ENCODE peak calls at places on chromosomes 16 and 17, in four cellular contexts. One of them, this sample, is unnamed.

GRCh38 chr17:75364078-75364477 is 41.4 kb downstream of the GRB2 start:
- DNase-seq in fibroblast of the conjunctiva: no peak
- DNase-seq in activated T-helper 9 cell treated with anti-CD3 and anti-CD28 coated beads, Interleukin-2, amount 50 U/mL, for 16 hours: no peak
- DNase-seq in ELR: peak; percentile 92
- DNase-seq in this sample: no peak

GRCh38 chr16:67244387-67245188 is 2.7 kb downstream of the FHOD1 start:
- DNase-seq in fibroblast of the conjunctiva: peak; percentile 74
- DNase-seq in ELR: peak; percentile 100
- DNase-seq in activated T-helper 9 cell treated with anti-CD3 and anti-CD28 coated beads, Interleukin-2, amount 50 U/mL, for 16 hours: peak; percentile 71
- DNase-seq in this sample: no peak

GRCh38 chr17:3647769-3648540 is 11.4 kb downstream of the CTNS start:
- DNase-seq in activated T-helper 9 cell treated with anti-CD3 and anti-CD28 coated beads, Interleukin-2, amount 50 U/mL, for 16 hours: no peak
- DNase-seq in fibroblast of the conjunctiva: peak; percentile 43
- DNase-seq in ELR: peak; percentile 70
- DNase-seq in this sample: peak; percentile 73

GRCh38 chr16:57637020-57637419 is 8.6 kb downstream of the ADGRG1 start:
- DNase-seq in ELR: no peak
- DNase-seq in fibroblast of the conjunctiva: no peak
- DNase-seq in activated T-helper 9 cell treated with anti-CD3 and anti-CD28 coated beads, Interleukin-2, amount 50 U/mL, for 16 hours: no peak
- DNase-seq in this sample: no peak

GRCh38 chr17:47192549-47192948 is 3.5 kb upstream of the CDC27 start:
- DNase-seq in activated T-helper 9 cell treated with anti-CD3 and anti-CD28 coated beads, Interleukin-2, amount 50 U/mL, for 16 hours: no peak
- DNase-seq in ELR: no peak
- DNase-seq in fibroblast of the conjunctiva: no peak
- DNase-seq in this sample: no peak

GRCh38 chr17:44522883-44523671 is 19.9 kb upstream of the GPATCH8 start:
- DNase-seq in ELR: peak; percentile 75
- DNase-seq in activated T-helper 9 cell treated with anti-CD3 and anti-CD28 coated beads, Interleukin-2, amount 50 U/mL, for 16 hours: peak; percentile 9
- DNase-seq in fibroblast of the conjunctiva: no peak
- DNase-seq in this sample: peak; percentile 77

GRCh38 chr16:56019274-56019673 is 144.1 kb upstream of the CES5A start:
- DNase-seq in activated T-helper 9 cell treated with anti-CD3 and anti-CD28 coated beads, Interleukin-2, amount 50 U/mL, for 16 hours: no peak
- DNase-seq in ELR: no peak
- DNase-seq in fibroblast of the conjunctiva: no peak
- DNase-seq in this sample: no peak

GRCh38 chr17:79680381-79680780 is 50.4 kb upstream of the ENPP7 start:
- DNase-seq in ELR: no peak
- DNase-seq in activated T-helper 9 cell treated with anti-CD3 and anti-CD28 coated beads, Interleukin-2, amount 50 U/mL, for 16 hours: no peak
- DNase-seq in fibroblast of the conjunctiva: no peak
- DNase-seq in this sample: no peak

GRCh38 chr17:77795685-77796084 is 162.8 kb upstream of the TNRC6C start:
- DNase-seq in fibroblast of the conjunctiva: no peak
- DNase-seq in activated T-helper 9 cell treated with anti-CD3 and anti-CD28 coated beads, Interleukin-2, amount 50 U/mL, for 16 hours: no peak
- DNase-seq in ELR: no peak
- DNase-seq in this sample: no peak

GRCh38 chr16:31695667-31696066 is 168.0 kb downstream of the AHSP start:
- DNase-seq in ELR: no peak
- DNase-seq in activated T-helper 9 cell treated with anti-CD3 and anti-CD28 coated beads, Interleukin-2, amount 50 U/mL, for 16 hours: no peak
- DNase-seq in fibroblast of the conjunctiva: no peak
- DNase-seq in this sample: no peak

GRCh38 chr17:228223-228615 is 46.8 kb upstream of the DOC2B start:
- DNase-seq in fibroblast of the conjunctiva: no peak
- DNase-seq in activated T-helper 9 cell treated with anti-CD3 and anti-CD28 coated beads, Interleukin-2, amount 50 U/mL, for 16 hours: no peak
- DNase-seq in ELR: no peak
- DNase-seq in this sample: no peak

GRCh38 chr16:66382171-66382965 is 15.9 kb downstream of the CDH5 start:
- DNase-seq in activated T-helper 9 cell treated with anti-CD3 and anti-CD28 coated beads, Interleukin-2, amount 50 U/mL, for 16 hours: no peak
- DNase-seq in fibroblast of the conjunctiva: no peak
- DNase-seq in ELR: peak; percentile 99
- DNase-seq in this sample: peak; percentile 49

GRCh38 chr17:79269620-79270019 is 195.0 kb downstream of the ENGASE start:
- DNase-seq in fibroblast of the conjunctiva: no peak
- DNase-seq in activated T-helper 9 cell treated with anti-CD3 and anti-CD28 coated beads, Interleukin-2, amount 50 U/mL, for 16 hours: no peak
- DNase-seq in ELR: no peak
- DNase-seq in this sample: no peak

GRCh38 chr16:50469744-50470301 is 78.4 kb upstream of the NKD1 start:
- DNase-seq in ELR: no peak
- DNase-seq in activated T-helper 9 cell treated with anti-CD3 and anti-CD28 coated beads, Interleukin-2, amount 50 U/mL, for 16 hours: no peak
- DNase-seq in fibroblast of the conjunctiva: no peak
- DNase-seq in this sample: no peak

GRCh38 chr17:1787301-1787902 is 25.5 kb downstream of the SERPINF1 start:
- DNase-seq in activated T-helper 9 cell treated with anti-CD3 and anti-CD28 coated beads, Interleukin-2, amount 50 U/mL, for 16 hours: no peak
- DNase-seq in ELR: peak; percentile 97
- DNase-seq in fibroblast of the conjunctiva: peak; percentile 80
- DNase-seq in this sample: no peak

GRCh38 chr17:60134396-60135159 is 15.2 kb upstream of the CA4 start:
- DNase-seq in fibroblast of the conjunctiva: no peak
- DNase-seq in activated T-helper 9 cell treated with anti-CD3 and anti-CD28 coated beads, Interleukin-2, amount 50 U/mL, for 16 hours: no peak
- DNase-seq in ELR: peak; percentile 65
- DNase-seq in this sample: peak; percentile 1

GRCh38 chr17:5241861-5242671 is 7.4 kb upstream of the SCIMP start:
- DNase-seq in activated T-helper 9 cell treated with anti-CD3 and anti-CD28 coated beads, Interleukin-2, amount 50 U/mL, for 16 hours: no peak
- DNase-seq in ELR: no peak
- DNase-seq in fibroblast of the conjunctiva: no peak
- DNase-seq in this sample: no peak

GRCh38 chr17:55284001-55284884 is 19.5 kb downstream of the HLF start:
- DNase-seq in fibroblast of the conjunctiva: no peak
- DNase-seq in activated T-helper 9 cell treated with anti-CD3 and anti-CD28 coated beads, Interleukin-2, amount 50 U/mL, for 16 hours: no peak
- DNase-seq in ELR: no peak
- DNase-seq in this sample: no peak

GRCh38 chr17:63434951-63435571 is 11.0 kb downstream of the CYB561 start:
- DNase-seq in ELR: peak; percentile 61
- DNase-seq in fibroblast of the conjunctiva: no peak
- DNase-seq in activated T-helper 9 cell treated with anti-CD3 and anti-CD28 coated beads, Interleukin-2, amount 50 U/mL, for 16 hours: no peak
- DNase-seq in this sample: no peak

GRCh38 chr16:79897444-79898146 is 297.1 kb upstream of the MAF start:
- DNase-seq in activated T-helper 9 cell treated with anti-CD3 and anti-CD28 coated beads, Interleukin-2, amount 50 U/mL, for 16 hours: no peak
- DNase-seq in fibroblast of the conjunctiva: no peak
- DNase-seq in ELR: no peak
- DNase-seq in this sample: no peak

GRCh38 chr17:61457226-61457983 is 5.2 kb downstream of the TBX4 start:
- DNase-seq in ELR: no peak
- DNase-seq in fibroblast of the conjunctiva: no peak
- DNase-seq in activated T-helper 9 cell treated with anti-CD3 and anti-CD28 coated beads, Interleukin-2, amount 50 U/mL, for 16 hours: no peak
- DNase-seq in this sample: no peak

GRCh38 chr17:28707339-28707720 is 4.4 kb downstream of the PROCA1 start:
- DNase-seq in fibroblast of the conjunctiva: no peak
- DNase-seq in ELR: no peak
- DNase-seq in activated T-helper 9 cell treated with anti-CD3 and anti-CD28 coated beads, Interleukin-2, amount 50 U/mL, for 16 hours: no peak
- DNase-seq in this sample: no peak

GRCh38 chr17:16940116-16940881 is 31.6 kb downstream of the TNFRSF13B start:
- DNase-seq in activated T-helper 9 cell treated with anti-CD3 and anti-CD28 coated beads, Interleukin-2, amount 50 U/mL, for 16 hours: no peak
- DNase-seq in ELR: no peak
- DNase-seq in fibroblast of the conjunctiva: no peak
- DNase-seq in this sample: no peak

GRCh38 chr16:80467961-80468360 is 72.8 kb upstream of the DYNLRB2 start:
- DNase-seq in activated T-helper 9 cell treated with anti-CD3 and anti-CD28 coated beads, Interleukin-2, amount 50 U/mL, for 16 hours: no peak
- DNase-seq in fibroblast of the conjunctiva: no peak
- DNase-seq in ELR: no peak
- DNase-seq in this sample: no peak

GRCh38 chr17:31678431-31678830 is 180.6 kb downstream of the COPRS start:
- DNase-seq in activated T-helper 9 cell treated with anti-CD3 and anti-CD28 coated beads, Interleukin-2, amount 50 U/mL, for 16 hours: no peak
- DNase-seq in ELR: peak; percentile 32
- DNase-seq in fibroblast of the conjunctiva: no peak
- DNase-seq in this sample: no peak

GRCh38 chr17:62109378-62109902 is 44.4 kb upstream of the MED13 start:
- DNase-seq in fibroblast of the conjunctiva: peak; percentile 49
- DNase-seq in ELR: peak; percentile 88
- DNase-seq in activated T-helper 9 cell treated with anti-CD3 and anti-CD28 coated beads, Interleukin-2, amount 50 U/mL, for 16 hours: no peak
- DNase-seq in this sample: peak; percentile 54

GRCh38 chr16:31409433-31409832 is 16.3 kb downstream of the ITGAD start:
- DNase-seq in fibroblast of the conjunctiva: no peak
- DNase-seq in ELR: peak; percentile 62
- DNase-seq in activated T-helper 9 cell treated with anti-CD3 and anti-CD28 coated beads, Interleukin-2, amount 50 U/mL, for 16 hours: no peak
- DNase-seq in this sample: no peak

GRCh38 chr17:58402679-58403078 is 14.7 kb downstream of the RNF43 start:
- DNase-seq in fibroblast of the conjunctiva: no peak
- DNase-seq in activated T-helper 9 cell treated with anti-CD3 and anti-CD28 coated beads, Interleukin-2, amount 50 U/mL, for 16 hours: no peak
- DNase-seq in ELR: peak; percentile 69
- DNase-seq in this sample: no peak

GRCh38 chr17:58302919-58303551 is 22.3 kb upstream of the MPO start:
- DNase-seq in activated T-helper 9 cell treated with anti-CD3 and anti-CD28 coated beads, Interleukin-2, amount 50 U/mL, for 16 hours: no peak
- DNase-seq in ELR: no peak
- DNase-seq in fibroblast of the conjunctiva: no peak
- DNase-seq in this sample: no peak

GRCh38 chr17:2982854-2983636 is 80.4 kb downstream of the OR1D5 start:
- DNase-seq in fibroblast of the conjunctiva: peak; percentile 76
- DNase-seq in activated T-helper 9 cell treated with anti-CD3 and anti-CD28 coated beads, Interleukin-2, amount 50 U/mL, for 16 hours: no peak
- DNase-seq in ELR: peak; percentile 59
- DNase-seq in this sample: no peak